ENCODE peak calls at places on chromosomes 16 and 17, in seven cellular contexts. C is fibroblast of mammary gland, V is upper lobe of right lung, S is heart right ventricle, Q is ascending aorta, O is kidney, F is endothelial cell. E is an unnamed sample.

GRCh38 chr17:81652901-81653771 is 3.2 kb downstream of the PDE6G start:
- DNase-seq in F (no peak), O (no peak), Q (no peak), V (no peak), S (no peak), C (no peak), E (peak)

GRCh38 chr16:89026121-89026612 is 49.2 kb upstream of the CBFA2T3 start:
- DNase-seq in Q (no peak), F (no peak), S (no peak), C (peak), V (peak), O (no peak), E (peak)

GRCh38 chr17:4194796-4195195 is 51.8 kb downstream of the CYB5D2 start:
- DNase-seq in F (no peak), O (no peak), V (no peak), Q (no peak), C (no peak), S (no peak), E (no peak)

GRCh38 chr16:9374076-9374475 is 282.6 kb downstream of the HAPSTR1 start:
- DNase-seq in F (no peak), V (no peak), C (no peak), O (no peak), S (no peak), Q (no peak), E (no peak)

GRCh38 chr17:36591434-36592315 is at the start of gene DHRS11:
- DNase-seq in V (peak), Q (no peak), O (peak), C (peak), S (peak), F (peak), E (peak)

GRCh38 chr16:72126429-72126765 is 32.8 kb downstream of the DHX38 start:
- DNase-seq in V (no peak), O (no peak), S (no peak), Q (no peak), C (no peak), F (no peak), E (no peak)

GRCh38 chr16:4691666-4692412 is 1.5 kb upstream of the NUDT16L1 start:
- DNase-seq in Q (no peak), S (no peak), F (no peak), O (peak), C (no peak), V (peak), E (no peak)

GRCh38 chr16:9941245-9941644 is 241.0 kb downstream of the GRIN2A start:
- DNase-seq in F (no peak), C (no peak), V (no peak), S (no peak), O (no peak), Q (no peak), E (no peak)

GRCh38 chr16:77918792-77919707 is 103.3 kb upstream of the CLEC3A start:
- DNase-seq in F (no peak), C (no peak), V (no peak), Q (no peak), O (no peak), S (no peak), E (no peak)

GRCh38 chr17:28744104-28744801 is 442 bp downstream of the TRAF4 start:
- DNase-seq in S (peak), O (peak), Q (no peak), F (peak), V (peak), C (peak), E (peak)

GRCh38 chr17:69485901-69486643 is 71.6 kb downstream of the MAP2K6 start:
- DNase-seq in F (no peak), O (no peak), C (peak), S (no peak), Q (no peak), V (no peak), E (no peak)

GRCh38 chr16:15858921-15859668 is 2.3 kb upstream of the MYH11 start:
- DNase-seq in O (no peak), C (no peak), S (no peak), F (no peak), V (no peak), Q (no peak), E (no peak)

GRCh38 chr17:77235370-77236080 is 94.8 kb downstream of the SEC14L1 start:
- DNase-seq in F (no peak), S (no peak), Q (no peak), O (peak), C (peak), V (no peak), E (peak)

GRCh38 chr17:16971458-16972338 is at the start of gene TNFRSF13B:
- DNase-seq in O (no peak), Q (no peak), S (no peak), V (no peak), F (no peak), C (no peak), E (no peak)

GRCh38 chr17:33572615-33573014 is 279.5 kb upstream of the ASIC2 start:
- DNase-seq in V (no peak), C (no peak), Q (no peak), F (peak), S (no peak), O (no peak), E (no peak)

GRCh38 chr17:45904886-45905285 is 10.5 kb downstream of the MAPT start:
- DNase-seq in C (no peak), F (no peak), Q (no peak), V (no peak), S (no peak), O (no peak), E (no peak)

GRCh38 chr16:50103764-50104163 is 38.0 kb downstream of the HEATR3 start:
- DNase-seq in Q (no peak), O (no peak), V (no peak), S (no peak), C (peak), F (no peak), E (no peak)

GRCh38 chr17:82287849-82288601 is 14.5 kb upstream of the CSNK1D start:
- DNase-seq in F (no peak), V (peak), C (peak), O (peak), Q (no peak), S (peak), E (no peak)

GRCh38 chr16:20744922-20745440 is 3.4 kb upstream of the THUMPD1 start:
- DNase-seq in S (no peak), Q (no peak), O (no peak), V (no peak), C (no peak), F (no peak), E (no peak)

GRCh38 chr17:18974407-18975149 is 22.6 kb downstream of the SLC5A10 start:
- DNase-seq in F (no peak), C (peak), Q (no peak), S (no peak), O (no peak), V (no peak), E (peak)

GRCh38 chr17:30309591-30309990 is 17.8 kb upstream of the BLMH start:
- DNase-seq in S (no peak), V (no peak), Q (no peak), C (peak), F (no peak), O (no peak), E (no peak)

GRCh38 chr16:28161626-28162025 is 50.1 kb downstream of the XPO6 start:
- DNase-seq in V (no peak), S (no peak), O (no peak), C (no peak), F (no peak), Q (no peak), E (no peak)

GRCh38 chr16:70395345-70395901 is 43.5 kb downstream of the ST3GAL2 start:
- DNase-seq in F (peak), V (peak), C (peak), S (peak), O (no peak), Q (no peak), E (peak)

GRCh38 chr17:66589892-66590291 is 245.0 kb upstream of the CACNG5 start:
- DNase-seq in C (no peak), F (no peak), O (no peak), S (no peak), V (no peak), Q (no peak), E (no peak)

GRCh38 chr16:55179858-55180585 is 144.0 kb upstream of the IRX6 start:
- DNase-seq in S (no peak), C (no peak), Q (no peak), F (no peak), O (no peak), V (peak), E (no peak)

GRCh38 chr17:30565073-30565935 is 88.1 kb downstream of the GOSR1 start:
- DNase-seq in Q (no peak), S (no peak), F (no peak), V (no peak), C (no peak), O (no peak), E (no peak)

GRCh38 chr17:19305261-19305660 is 57.3 kb downstream of the B9D1 start:
- DNase-seq in O (no peak), F (no peak), S (no peak), C (no peak), V (no peak), Q (no peak), E (no peak)

GRCh38 chr17:79944251-79944812 is 91.3 kb downstream of the TBC1D16 start:
- DNase-seq in S (no peak), V (peak), O (peak), C (no peak), Q (peak), F (no peak), E (no peak)

GRCh38 chr16:68242926-68243858 is 2.0 kb upstream of the PLA2G15 start:
- DNase-seq in O (peak), Q (no peak), S (no peak), C (no peak), V (no peak), F (no peak), E (no peak)

GRCh38 chr16:75402821-75403475 is 30.4 kb downstream of the CFDP1 start:
- DNase-seq in C (peak), V (no peak), O (no peak), F (no peak), Q (no peak), S (no peak), E (peak)

GRCh38 chr16:680967-681745 is 946 bp downstream of the STUB1 start:
- DNase-seq in F (no peak), C (peak), Q (no peak), S (peak), V (no peak), O (no peak), E (no peak)

GRCh38 chr17:45146616-45147101 is 1.6 kb upstream of the HEXIM1 start:
- DNase-seq in C (peak), O (no peak), F (no peak), V (no peak), S (no peak), Q (no peak), E (no peak)

GRCh38 chr17:61168506-61168905 is 231.1 kb upstream of the TBX2 start:
- DNase-seq in S (no peak), C (peak), O (no peak), V (no peak), Q (no peak), F (no peak), E (no peak)

GRCh38 chr16:82045471-82046178 is 10.6 kb downstream of the HSD17B2 start:
- DNase-seq in O (no peak), V (no peak), F (no peak), S (no peak), Q (no peak), C (no peak), E (no peak)

GRCh38 chr16:35011-35775 is 18.2 kb downstream of the POLR3K start:
- DNase-seq in V (no peak), F (no peak), C (no peak), Q (no peak), O (no peak), S (no peak), E (no peak)

GRCh38 chr16:48558269-48558915 is 51.6 kb downstream of the N4BP1 start:
- DNase-seq in F (no peak), V (no peak), Q (no peak), O (no peak), C (peak), S (no peak), E (peak)

GRCh38 chr17:17778308-17779014 is 58.3 kb downstream of the SREBF1 start:
- DNase-seq in O (peak), F (no peak), Q (no peak), V (no peak), S (peak), C (peak), E (no peak)

GRCh38 chr17:13581925-13582324 is 19.8 kb downstream of the HS3ST3A1 start:
- DNase-seq in S (no peak), O (no peak), V (no peak), C (no peak), Q (no peak), F (no peak), E (no peak)

GRCh38 chr17:13572581-13572980 is 29.1 kb downstream of the HS3ST3A1 start:
- DNase-seq in Q (no peak), O (no peak), C (peak), S (no peak), F (no peak), V (no peak), E (no peak)

GRCh38 chr17:13575922-13576419 is 25.8 kb downstream of the HS3ST3A1 start:
- DNase-seq in C (peak), V (no peak), S (no peak), O (no peak), Q (no peak), F (no peak), E (no peak)

GRCh38 chr17:13575466-13575865 is 26.3 kb downstream of the HS3ST3A1 start:
- DNase-seq in F (no peak), C (no peak), O (no peak), V (no peak), S (no peak), Q (no peak), E (no peak)

DNA sequence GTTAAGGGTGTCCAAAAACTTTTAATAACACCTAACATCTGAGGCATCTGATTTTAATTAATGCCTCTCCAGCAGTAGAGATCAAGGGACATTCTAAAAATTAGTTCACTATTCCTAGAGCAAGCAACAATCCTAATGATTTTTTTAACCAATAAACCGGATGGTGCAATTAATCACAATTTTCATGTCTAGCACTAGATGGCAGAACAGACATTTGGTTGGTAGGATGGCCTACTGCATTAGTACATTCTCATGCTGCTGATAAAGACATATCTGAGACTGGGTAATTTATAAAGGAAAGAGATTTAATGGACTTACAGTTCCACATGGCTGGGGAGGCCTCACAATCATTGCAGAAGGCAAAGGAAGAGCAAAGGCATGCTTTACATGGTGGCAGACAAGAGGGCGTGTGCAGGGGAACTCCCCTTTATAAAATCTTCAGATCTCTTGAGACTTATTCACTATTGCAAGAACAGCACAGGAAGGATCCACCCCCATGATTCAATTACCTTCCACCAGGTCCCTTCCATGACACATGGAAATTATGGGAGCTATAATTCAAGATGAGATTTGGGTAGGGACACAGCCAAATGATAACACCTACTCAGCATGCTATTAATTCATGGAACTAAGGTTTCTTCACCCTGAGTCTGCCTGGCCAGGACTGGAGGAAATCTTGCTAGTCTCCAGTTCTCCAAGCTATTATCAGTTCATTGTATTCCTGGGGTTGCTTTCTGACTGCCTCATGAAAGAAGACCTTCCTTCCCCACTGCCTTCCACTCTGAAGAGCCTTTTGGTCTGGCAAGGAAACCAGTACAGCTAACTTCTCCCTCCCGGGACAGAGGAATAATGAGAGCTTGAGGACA is 24.8 kb downstream of the HS3ST3A1 start:
- DNase-seq in Q (no peak), C (no peak), O (no peak), S (no peak), F (no peak), V (no peak), E (no peak)
- TF ChIP-seq CTCF in Q (no peak), C (no peak), O (no peak), S (no peak), F (no peak), V (no peak), E (no peak)

GRCh38 chr17:52388941-52389340 is 230.4 kb upstream of the CA10 start:
- DNase-seq in F (no peak), Q (no peak), V (no peak), O (no peak), C (no peak), S (no peak), E (no peak)

GRCh38 chr17:52389632-52390031 is 231.1 kb upstream of the CA10 start:
- DNase-seq in O (no peak), Q (no peak), C (no peak), S (no peak), F (no peak), V (no peak), E (no peak)

GRCh38 chr17:52395308-52395707 is 236.8 kb upstream of the CA10 start:
- DNase-seq in V (no peak), Q (no peak), O (no peak), F (no peak), C (no peak), S (no peak), E (no peak)

GRCh38 chr17:52384695-52385094 is 226.2 kb upstream of the CA10 start:
- DNase-seq in C (no peak), O (no peak), Q (no peak), F (no peak), S (no peak), V (no peak), E (no peak)

DNA sequence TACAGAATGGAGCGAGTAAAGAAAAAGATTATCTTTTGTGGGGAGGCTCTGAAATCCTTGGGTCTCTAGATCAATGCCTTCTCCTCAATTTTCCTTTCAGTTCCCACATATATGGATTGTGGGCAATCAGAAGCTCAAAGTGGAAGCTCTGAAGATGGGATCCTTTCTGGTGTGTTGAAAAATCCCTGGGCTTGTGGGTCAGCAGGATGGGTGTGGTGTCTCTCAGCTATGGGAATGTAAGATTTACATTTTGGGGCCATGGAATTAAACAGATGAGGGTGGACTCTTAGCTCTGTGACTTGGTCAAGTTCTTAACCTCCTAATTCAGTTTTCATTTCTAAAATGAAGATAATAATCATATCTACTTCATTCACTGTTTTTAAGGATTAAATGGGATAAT is 231.9 kb upstream of the CA10 start:
- DNase-seq in V (no peak), C (no peak), F (no peak), S (no peak), Q (no peak), O (no peak), E (no peak)
- TF ChIP-seq CTCF in V (no peak), C (no peak), F (no peak), S (no peak), Q (no peak), O (no peak), E (no peak)

GRCh38 chr17:50585893-50586292 is 25.4 kb downstream of the CACNA1G start:
- DNase-seq in S (peak), V (no peak), C (no peak), Q (no peak), O (no peak), F (no peak), E (no peak)
- TF ChIP-seq CTCF in S (no peak), V (no peak), C (no peak), Q (no peak), O (no peak), F (no peak), E (no peak)

GRCh38 chr17:73210002-73210678 is 17.3 kb downstream of the COG1 start:
- DNase-seq in Q (no peak), F (no peak), C (no peak), V (no peak), O (no peak), S (no peak), E (no peak)
- TF ChIP-seq CTCF in Q (no peak), F (peak), C (peak), V (peak), O (no peak), S (peak), E (no peak)

GRCh38 chr16:11100239-11100750 is 155.7 kb downstream of the SOCS1 start:
- DNase-seq in S (peak), F (peak), Q (peak), V (no peak), O (no peak), C (peak), E (peak)

GRCh38 chr16:11099672-11100195 is 155.4 kb downstream of the CLEC16A start:
- DNase-seq in V (no peak), O (no peak), F (no peak), C (no peak), Q (no peak), S (no peak), E (peak)

GRCh38 chr16:11102523-11102898 is 153.5 kb downstream of the SOCS1 start:
- DNase-seq in F (no peak), S (no peak), Q (no peak), V (no peak), C (no peak), O (no peak), E (no peak)

GRCh38 chr16:11101283-11101682 is 154.7 kb downstream of the SOCS1 start:
- DNase-seq in Q (no peak), C (no peak), V (no peak), O (peak), S (no peak), F (no peak), E (no peak)

GRCh38 chr16:11101695-11102522 is 154.1 kb downstream of the SOCS1 start:
- DNase-seq in F (no peak), C (peak), Q (no peak), O (no peak), V (no peak), S (no peak), E (no peak)
- TF ChIP-seq CTCF in F (no peak), C (peak), Q (no peak), O (no peak), V (no peak), S (no peak), E (no peak)

DNA sequence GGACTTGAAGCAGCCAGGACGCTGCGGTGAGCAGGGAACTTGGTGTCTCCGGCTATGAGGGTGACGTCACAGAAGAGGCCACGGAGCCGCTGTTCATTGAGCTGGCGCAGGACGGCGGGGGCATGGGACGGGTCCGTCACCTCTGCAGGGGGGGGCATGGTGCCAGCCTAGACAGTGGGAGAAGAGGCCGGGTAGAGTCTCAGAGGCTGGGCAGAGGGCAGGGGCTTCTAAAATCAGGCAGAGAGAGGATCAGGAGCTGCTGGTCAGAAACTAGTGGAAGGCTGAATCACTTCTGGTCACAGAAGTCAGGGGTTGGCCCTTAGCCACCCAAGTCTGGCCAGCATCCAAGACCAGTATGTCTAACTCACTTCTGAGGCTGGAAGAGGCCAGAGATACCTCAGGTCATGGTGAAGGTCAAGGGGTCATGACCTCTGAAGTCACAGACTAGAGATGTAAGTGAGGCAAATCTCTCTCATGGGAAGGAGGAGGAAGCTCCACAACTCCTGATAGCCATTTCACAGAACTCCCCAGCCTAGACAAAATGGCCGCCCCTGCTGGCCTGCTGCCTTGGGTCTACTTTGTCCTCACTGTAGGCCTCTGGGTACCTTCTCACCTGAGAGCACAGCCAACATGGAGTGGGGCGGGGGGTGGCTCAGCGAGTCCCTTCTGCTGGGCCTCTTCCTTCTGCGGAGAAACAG is 12.6 kb downstream of the ZBTB4 start:
- DNase-seq in V (no peak), S (peak), Q (no peak), C (peak), O (peak), F (no peak), E (no peak)
- TF ChIP-seq CTCF in V (no peak), S (no peak), Q (no peak), C (no peak), O (no peak), F (no peak), E (no peak)